ENCODE peak calls at places on chromosomes 4 and X, in five cellular contexts. One of them, this sample, is unnamed.
A peak's percentile ranks its signal among the peaks of the same experiment; 100 is the strongest.

GRCh38 chrX:46251755-46252154 is 293.5 kb downstream of the ZNF674 start:
- DNase-seq in IMR-90: peak; percentile 13
- DNase-seq in K562: no peak
- DNase-seq in body of pancreas: no peak
- DNase-seq in ovary: no peak
- DNase-seq in this sample: no peak

GRCh38 chr4:150493846-150494245 is 88.1 kb upstream of the MAB21L2 start:
- DNase-seq in ovary: no peak
- DNase-seq in IMR-90: no peak
- DNase-seq in K562: no peak
- DNase-seq in body of pancreas: no peak
- DNase-seq in this sample: no peak

GRCh38 chr4:5158391-5158770 is 107.1 kb downstream of the STK32B start:
- DNase-seq in IMR-90: no peak
- DNase-seq in body of pancreas: no peak
- DNase-seq in ovary: no peak
- DNase-seq in K562: no peak
- DNase-seq in this sample: no peak

GRCh38 chr4:111433436-111433835 is 711.8 kb upstream of the FAM241A start:
- DNase-seq in K562: no peak
- DNase-seq in body of pancreas: no peak
- DNase-seq in ovary: no peak
- DNase-seq in IMR-90: no peak
- DNase-seq in this sample: no peak

GRCh38 chr4:122783301-122784215 is 43.1 kb upstream of the FGF2 start:
- DNase-seq in IMR-90: peak; percentile 87
- DNase-seq in ovary: peak; percentile 20
- DNase-seq in K562: no peak
- DNase-seq in body of pancreas: peak; percentile 50
- DNase-seq in this sample: no peak

GRCh38 chr4:143616771-143617170 is 83.7 kb downstream of the FREM3 start:
- DNase-seq in body of pancreas: no peak
- DNase-seq in K562: no peak
- DNase-seq in IMR-90: no peak
- DNase-seq in ovary: no peak
- DNase-seq in this sample: no peak

GRCh38 chrX:39253551-39253950 is 452.3 kb downstream of the MID1IP1 start:
- DNase-seq in ovary: no peak
- DNase-seq in body of pancreas: no peak
- DNase-seq in K562: no peak
- DNase-seq in IMR-90: no peak
- DNase-seq in this sample: no peak

GRCh38 chr4:87309625-87310024 is 13.1 kb downstream of the HSD17B13 start:
- DNase-seq in ovary: no peak
- DNase-seq in K562: no peak
- DNase-seq in body of pancreas: no peak
- DNase-seq in IMR-90: no peak
- DNase-seq in this sample: no peak

GRCh38 chr4:128574706-128575105 is 234.8 kb upstream of the JADE1 start:
- DNase-seq in IMR-90: peak; percentile 68
- DNase-seq in K562: peak; percentile 79
- DNase-seq in ovary: peak; percentile 79
- DNase-seq in body of pancreas: peak; percentile 93
- DNase-seq in this sample: no peak

GRCh38 chr4:153332936-153333335 is 11.6 kb upstream of the MND1 start:
- DNase-seq in ovary: no peak
- DNase-seq in body of pancreas: no peak
- DNase-seq in K562: no peak
- DNase-seq in IMR-90: peak; percentile 69
- DNase-seq in this sample: no peak

GRCh38 chr4:153931804-153932203 is 142.9 kb upstream of the SFRP2 start:
- DNase-seq in IMR-90: no peak
- DNase-seq in body of pancreas: no peak
- DNase-seq in ovary: no peak
- DNase-seq in K562: no peak
- DNase-seq in this sample: no peak

GRCh38 chr4:13612569-13612968 is 15.0 kb downstream of the BOD1L1 start:
- DNase-seq in ovary: no peak
- DNase-seq in body of pancreas: no peak
- DNase-seq in IMR-90: no peak
- DNase-seq in K562: no peak
- DNase-seq in this sample: no peak

GRCh38 chrX:45788315-45788714 is 587.6 kb upstream of the DIPK2B start:
- DNase-seq in K562: no peak
- DNase-seq in body of pancreas: no peak
- DNase-seq in ovary: no peak
- DNase-seq in IMR-90: no peak
- DNase-seq in this sample: no peak

GRCh38 chr4:21901831-21902230 is 46.7 kb downstream of the KCNIP4 start:
- DNase-seq in ovary: no peak
- DNase-seq in IMR-90: peak; percentile 62
- DNase-seq in body of pancreas: no peak
- DNase-seq in K562: no peak
- DNase-seq in this sample: no peak

GRCh38 chrX:129823115-129823514 is 20.6 kb downstream of the ZDHHC9 start:
- DNase-seq in ovary: peak; percentile 49
- DNase-seq in body of pancreas: peak; percentile 22
- DNase-seq in IMR-90: peak; percentile 15
- DNase-seq in K562: peak; percentile 49
- DNase-seq in this sample: no peak

GRCh38 chrX:14363719-14364118 is 165.6 kb upstream of the GLRA2 start:
- DNase-seq in IMR-90: no peak
- DNase-seq in ovary: no peak
- DNase-seq in body of pancreas: no peak
- DNase-seq in K562: no peak
- DNase-seq in this sample: no peak

GRCh38 chr4:182827166-182827565 is 90.0 kb downstream of the DCTD start:
- DNase-seq in body of pancreas: no peak
- DNase-seq in K562: no peak
- DNase-seq in IMR-90: no peak
- DNase-seq in ovary: no peak
- DNase-seq in this sample: no peak

GRCh38 chr4:19298998-19299397 is 952.7 kb upstream of the SLIT2 start:
- DNase-seq in body of pancreas: no peak
- DNase-seq in IMR-90: peak; percentile 51
- DNase-seq in K562: no peak
- DNase-seq in ovary: no peak
- DNase-seq in this sample: no peak

GRCh38 chr4:22430626-22431025 is 85.2 kb downstream of the ADGRA3 start:
- DNase-seq in IMR-90: no peak
- DNase-seq in body of pancreas: no peak
- DNase-seq in ovary: no peak
- DNase-seq in K562: no peak
- DNase-seq in this sample: no peak

GRCh38 chrX:85136409-85136808 is 107.2 kb downstream of the SATL1 start:
- DNase-seq in IMR-90: no peak
- DNase-seq in body of pancreas: no peak
- DNase-seq in ovary: no peak
- DNase-seq in K562: no peak
- DNase-seq in this sample: no peak

GRCh38 chr4:40991908-40992307 is 222.4 kb downstream of the APBB2 start:
- DNase-seq in IMR-90: no peak
- DNase-seq in body of pancreas: no peak
- DNase-seq in K562: no peak
- DNase-seq in ovary: no peak
- DNase-seq in this sample: no peak

GRCh38 chr4:55018978-55019377 is 106.4 kb downstream of the KDR start:
- DNase-seq in ovary: no peak
- DNase-seq in K562: no peak
- DNase-seq in body of pancreas: no peak
- DNase-seq in IMR-90: no peak
- DNase-seq in this sample: no peak

GRCh38 chrX:108139303-108139702 is 47.7 kb downstream of the ATG4A start:
- DNase-seq in ovary: no peak
- DNase-seq in body of pancreas: no peak
- DNase-seq in K562: peak; percentile 44
- DNase-seq in IMR-90: no peak
- DNase-seq in this sample: no peak

GRCh38 chrX:153967536-153968214 is 3.9 kb downstream of the HCFC1 start:
- DNase-seq in IMR-90: no peak
- DNase-seq in K562: no peak
- DNase-seq in ovary: no peak
- DNase-seq in body of pancreas: no peak
- DNase-seq in this sample: no peak

GRCh38 chr4:70930530-70931256 is 28.5 kb downstream of the MOB1B start:
- DNase-seq in ovary: no peak
- DNase-seq in IMR-90: peak; percentile 19
- DNase-seq in body of pancreas: no peak
- DNase-seq in K562: no peak
- DNase-seq in this sample: no peak

GRCh38 chrX:20015945-20016617 is 25.2 kb upstream of the BCLAF3 start:
- DNase-seq in ovary: no peak
- DNase-seq in IMR-90: no peak
- DNase-seq in K562: no peak
- DNase-seq in body of pancreas: no peak
- DNase-seq in this sample: no peak

GRCh38 chrX:77679145-77679544 is 106.9 kb downstream of the ATRX start:
- DNase-seq in ovary: no peak
- DNase-seq in IMR-90: no peak
- DNase-seq in body of pancreas: no peak
- DNase-seq in K562: no peak
- DNase-seq in this sample: no peak

GRCh38 chrX:77675986-77676385 is 110.0 kb downstream of the ATRX start:
- DNase-seq in K562: no peak
- DNase-seq in body of pancreas: no peak
- DNase-seq in IMR-90: no peak
- DNase-seq in ovary: no peak
- DNase-seq in this sample: no peak
- H3K27ac ChIP-seq in K562: no peak overlapping the region
- H3K27ac ChIP-seq in body of pancreas: no peak overlapping the region
- H3K27ac ChIP-seq in IMR-90: no peak overlapping the region
- H3K27ac ChIP-seq in ovary: no peak overlapping the region
- H3K27ac ChIP-seq in this sample: no peak overlapping the region

GRCh38 chr4:159175989-159176375 is 73.1 kb downstream of the RAPGEF2 start:
- DNase-seq in body of pancreas: no peak
- DNase-seq in ovary: no peak
- DNase-seq in K562: no peak
- DNase-seq in IMR-90: no peak
- DNase-seq in this sample: no peak

GRCh38 chr4:159177265-159178146 is 74.6 kb downstream of the RAPGEF2 start:
- DNase-seq in K562: no peak
- DNase-seq in body of pancreas: no peak
- DNase-seq in IMR-90: no peak
- DNase-seq in ovary: no peak
- DNase-seq in this sample: no peak

GRCh38 chr4:159174645-159175147 is 71.8 kb downstream of the RAPGEF2 start:
- DNase-seq in K562: no peak
- DNase-seq in IMR-90: peak; percentile 12
- DNase-seq in body of pancreas: no peak
- DNase-seq in ovary: no peak
- DNase-seq in this sample: no peak

GRCh38 chr4:159178147-159178541 is 75.3 kb downstream of the RAPGEF2 start:
- DNase-seq in IMR-90: peak; percentile 44
- DNase-seq in ovary: no peak
- DNase-seq in body of pancreas: no peak
- DNase-seq in K562: no peak
- DNase-seq in this sample: no peak

GRCh38 chr4:159175165-159175988 is 72.5 kb downstream of the RAPGEF2 start:
- DNase-seq in body of pancreas: peak; percentile 60
- DNase-seq in IMR-90: peak; percentile 94
- DNase-seq in ovary: peak; percentile 67
- DNase-seq in K562: peak; percentile 49
- DNase-seq in this sample: no peak
- H3K4me1 ChIP-seq in body of pancreas: peaks cover 35% of the 10 kb centered on the region
- H3K4me1 ChIP-seq in IMR-90: peaks cover 15% of the 10 kb centered on the region
- H3K4me1 ChIP-seq in ovary: peaks cover 9% of the 10 kb centered on the region
- H3K4me1 ChIP-seq in K562: peaks cover 3% of the 10 kb centered on the region
- H3K4me1 ChIP-seq in this sample: peaks cover 10% of the 10 kb centered on the region

GRCh38 chr4:2744576-2745270 is 11.4 kb downstream of the TNIP2 start:
- DNase-seq in K562: no peak
- DNase-seq in body of pancreas: no peak
- DNase-seq in ovary: no peak
- DNase-seq in IMR-90: no peak
- DNase-seq in this sample: no peak

GRCh38 chr4:2741626-2742025 is 14.5 kb downstream of the TNIP2 start:
- DNase-seq in body of pancreas: no peak
- DNase-seq in IMR-90: peak; percentile 57
- DNase-seq in K562: no peak
- DNase-seq in ovary: no peak
- DNase-seq in this sample: no peak

GRCh38 chr4:2743518-2744445 is 12.4 kb downstream of the TNIP2 start:
- DNase-seq in K562: no peak
- DNase-seq in ovary: no peak
- DNase-seq in body of pancreas: no peak
- DNase-seq in IMR-90: no peak
- DNase-seq in this sample: no peak

GRCh38 chr4:2742081-2742822 is 13.9 kb downstream of the TNIP2 start:
- DNase-seq in K562: no peak
- DNase-seq in IMR-90: no peak
- DNase-seq in ovary: no peak
- DNase-seq in body of pancreas: no peak
- DNase-seq in this sample: no peak

DNA sequence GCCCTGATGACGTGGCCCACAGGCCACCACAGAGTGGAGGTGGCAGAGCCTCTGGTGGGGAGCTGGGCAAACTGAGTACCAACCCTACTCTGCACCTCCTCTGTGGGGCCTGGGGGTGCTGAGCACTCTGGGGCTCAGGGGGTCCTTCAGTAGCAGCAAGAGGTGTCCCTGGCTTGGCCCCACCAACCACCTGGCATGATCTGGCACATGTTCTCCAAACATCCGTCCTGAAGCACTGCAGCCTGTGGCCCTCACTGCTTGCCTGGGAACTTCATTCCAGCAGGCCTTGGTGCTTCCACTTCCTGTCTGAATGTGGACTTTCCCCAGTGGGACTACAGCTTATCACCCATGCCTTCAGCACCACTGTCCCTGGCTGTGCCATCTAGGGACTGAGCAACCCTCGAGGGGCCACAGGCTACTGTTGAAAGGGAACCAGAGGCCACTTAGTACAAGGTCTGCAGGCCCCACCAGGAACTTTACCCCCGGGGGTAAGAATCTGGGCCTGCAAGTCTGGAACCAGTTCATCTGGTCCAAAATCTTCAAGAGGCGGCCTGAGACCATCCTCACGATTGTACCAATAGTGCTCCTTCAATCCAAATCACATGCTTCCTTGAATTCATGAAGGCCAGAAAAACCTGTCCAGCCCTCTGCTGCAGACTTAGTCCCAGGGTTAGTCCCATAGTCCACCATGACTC is 13.2 kb downstream of the TNIP2 start:
- DNase-seq in K562: no peak
- DNase-seq in IMR-90: no peak
- DNase-seq in body of pancreas: no peak
- DNase-seq in ovary: no peak
- DNase-seq in this sample: no peak
- TF ChIP-seq POLR2A in K562: no peak
- TF ChIP-seq POLR2A in IMR-90: no peak
- TF ChIP-seq POLR2A in body of pancreas: no peak
- TF ChIP-seq POLR2A in ovary: no peak
- TF ChIP-seq POLR2A in this sample: no peak

DNA sequence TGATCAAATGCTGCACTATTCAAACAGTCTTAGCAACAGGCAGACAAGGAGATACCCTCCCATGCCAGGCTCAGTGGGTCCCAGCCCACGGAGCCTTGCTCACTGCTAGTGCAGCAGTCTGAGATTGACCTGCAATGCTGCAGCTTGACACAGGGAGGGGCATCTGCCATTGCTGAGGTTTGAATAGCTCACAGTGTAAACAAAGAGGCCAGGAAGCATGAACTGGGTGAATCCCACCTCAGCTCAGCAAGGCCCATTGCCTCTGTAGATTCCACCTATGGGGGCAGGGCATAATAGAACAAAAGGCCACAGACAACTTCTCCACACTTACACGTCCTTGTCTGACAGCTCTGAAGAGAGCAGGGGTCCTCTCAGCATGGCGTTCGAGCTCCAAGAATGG is 26.6 kb upstream of the ZXDB start:
- DNase-seq in ovary: no peak
- DNase-seq in K562: no peak
- DNase-seq in body of pancreas: no peak
- DNase-seq in IMR-90: no peak
- DNase-seq in this sample: no peak
- H3K27ac ChIP-seq in ovary: no peak overlapping the region
- H3K27ac ChIP-seq in K562: no peak overlapping the region
- H3K27ac ChIP-seq in body of pancreas: no peak overlapping the region
- H3K27ac ChIP-seq in IMR-90: no peak overlapping the region
- H3K27ac ChIP-seq in this sample: no peak overlapping the region